ENCODE peak calls at places on chromosome 21, in nine cellular contexts. E is lung; X is stomach; M is NCI-H1048; U is NCI-H1105 treated with DMSO at 0.1 percent for 48 hours; Z is head of caudate nucleus; S is stimulated activated CD8-positive, alpha-beta memory T cell treated with anti-CD3 and anti-CD28 coated beads, Interleukin-4, amount 100 ng/mL, for 1 hour; P is CD8-positive, alpha-beta memory T cell; D is skeletal muscle cell. J is an unnamed sample.

GRCh38 chr21:38448619-38449186 is 49.6 kb downstream of the ERG start:
- DNase-seq in E (no peak), X (no peak), M (no peak), U (no peak), Z (no peak), S (no peak), P (no peak), D (no peak), J (no peak)

GRCh38 chr21:18155508-18156193 is 89.0 kb upstream of the CHODL start:
- DNase-seq in E (no peak), X (no peak), M (no peak), U (no peak), Z (no peak), S (no peak), P (no peak), D (no peak), J (no peak)

GRCh38 chr21:28754127-28754611 is 238.5 kb downstream of the LTN1 start:
- DNase-seq in E (no peak), X (no peak), M (no peak), U (no peak), Z (no peak), S (no peak), P (no peak), D (peak; percentile 45), J (no peak)

GRCh38 chr21:34029724-34030528 is 43.5 kb upstream of the MRPS6 start:
- DNase-seq in E (peak; percentile 40), X (peak; percentile 33), M (no peak), U (no peak), Z (peak; percentile 53), S (no peak), P (peak; percentile 23), D (peak; percentile 61), J (no peak)

GRCh38 chr21:34065015-34065414 is 8.4 kb upstream of the MRPS6 start:
- DNase-seq in E (no peak), X (no peak), M (no peak), U (no peak), Z (no peak), S (no peak), P (no peak), D (no peak), J (no peak)

GRCh38 chr21:41217656-41218380 is 49.9 kb downstream of the BACE2 start:
- DNase-seq in E (no peak), X (no peak), M (no peak), U (no peak), Z (no peak), S (no peak), P (no peak), D (peak; percentile 5), J (no peak)

GRCh38 chr21:33736569-33736968 is 94.3 kb downstream of the ITSN1 start:
- DNase-seq in E (no peak), X (no peak), M (no peak), U (no peak), Z (no peak), S (no peak), P (no peak), D (no peak), J (no peak)

GRCh38 chr21:37862536-37862935 is 53.7 kb downstream of the KCNJ6 start:
- DNase-seq in E (no peak), X (no peak), M (no peak), U (peak; percentile 21), Z (no peak), S (no peak), P (no peak), D (no peak), J (peak; percentile 19)

GRCh38 chr21:46509760-46510159 is 51.1 kb downstream of the DIP2A start:
- DNase-seq in E (peak; percentile 71), X (peak; percentile 95), M (no peak), U (no peak), Z (no peak), S (no peak), P (no peak), D (peak; percentile 63), J (no peak)

GRCh38 chr21:33659550-33659949 is 17.2 kb downstream of the ITSN1 start:
- DNase-seq in E (no peak), X (no peak), M (no peak), U (no peak), Z (no peak), S (no peak), P (no peak), D (no peak), J (no peak)

GRCh38 chr21:33644383-33645074 is 2.2 kb downstream of the ITSN1 start:
- DNase-seq in E (no peak), X (no peak), M (no peak), U (no peak), Z (no peak), S (no peak), P (no peak), D (peak; percentile 43), J (no peak)

GRCh38 chr21:36847189-36847588 is 119.3 kb downstream of the HLCS start:
- DNase-seq in E (no peak), X (no peak), M (no peak), U (no peak), Z (no peak), S (no peak), P (no peak), D (peak; percentile 56), J (no peak)

GRCh38 chr21:41180752-41181151 is 12.8 kb downstream of the BACE2 start:
- DNase-seq in E (no peak), X (no peak), M (no peak), U (no peak), Z (no peak), S (no peak), P (no peak), D (no peak), J (no peak)

GRCh38 chr21:42598159-42598735 is 55.2 kb upstream of the PDE9A start:
- DNase-seq in E (no peak), X (no peak), M (no peak), U (no peak), Z (no peak), S (no peak), P (no peak), D (no peak), J (no peak)

GRCh38 chr21:33078907-33079582 is 9.1 kb downstream of the OLIG1 start:
- DNase-seq in E (no peak), X (no peak), M (no peak), U (no peak), Z (peak; percentile 94), S (no peak), P (no peak), D (peak; percentile 9), J (no peak)

GRCh38 chr21:42258150-42258884 is 39.4 kb downstream of the ABCG1 start:
- DNase-seq in E (peak; percentile 67), X (peak; percentile 79), M (peak; percentile 38), U (peak; percentile 55), Z (peak; percentile 88), S (peak; percentile 71), P (peak; percentile 73), D (no peak), J (no peak)

GRCh38 chr21:37182222-37182621 is 84.9 kb downstream of the VPS26C start:
- DNase-seq in E (no peak), X (no peak), M (no peak), U (no peak), Z (no peak), S (no peak), P (no peak), D (no peak), J (no peak)

GRCh38 chr21:28086861-28087581 is 905.7 kb downstream of the LTN1 start:
- DNase-seq in E (no peak), X (no peak), M (no peak), U (no peak), Z (no peak), S (no peak), P (no peak), D (no peak), J (no peak)

GRCh38 chr21:44074315-44074958 is 32.8 kb upstream of the PWP2 start:
- DNase-seq in E (no peak), X (no peak), M (no peak), U (no peak), Z (peak; percentile 96), S (no peak), P (peak; percentile 45), D (no peak), J (no peak)

GRCh38 chr21:45309069-45309521 is 21.4 kb upstream of the POFUT2 start:
- DNase-seq in E (no peak), X (peak; percentile 47), M (peak; percentile 52), U (no peak), Z (no peak), S (no peak), P (peak; percentile 28), D (no peak), J (no peak)

GRCh38 chr21:45640888-45641479 is 2.5 kb upstream of the PCBP3 start:
- DNase-seq in E (no peak), X (no peak), M (no peak), U (no peak), Z (no peak), S (no peak), P (no peak), D (no peak), J (peak; percentile 90)

GRCh38 chr21:26969971-26970725 is 3.3 kb upstream of the ADAMTS5 start:
- DNase-seq in E (no peak), X (no peak), M (no peak), U (no peak), Z (no peak), S (no peak), P (no peak), D (no peak), J (no peak)

GRCh38 chr21:15557925-15558324 is 171.9 kb upstream of the USP25 start:
- DNase-seq in E (no peak), X (no peak), M (peak; percentile 75), U (no peak), Z (no peak), S (no peak), P (no peak), D (no peak), J (no peak)

GRCh38 chr21:41699311-41699710 is 67.5 kb downstream of the RIPK4 start:
- DNase-seq in E (no peak), X (no peak), M (no peak), U (no peak), Z (no peak), S (no peak), P (no peak), D (no peak), J (no peak)

GRCh38 chr21:17463441-17463840 is 49.4 kb upstream of the CXADR start:
- DNase-seq in E (no peak), X (no peak), M (no peak), U (no peak), Z (no peak), S (no peak), P (no peak), D (peak; percentile 93), J (no peak)

GRCh38 chr21:46320331-46320801 is 3.3 kb downstream of the C21orf58 start:
- DNase-seq in E (no peak), X (no peak), M (no peak), U (no peak), Z (no peak), S (no peak), P (no peak), D (no peak), J (no peak)

GRCh38 chr21:45554477-45555175 is 12.4 kb upstream of the SLC19A1 start:
- DNase-seq in E (peak; percentile 84), X (peak; percentile 86), M (peak; percentile 19), U (peak; percentile 67), Z (peak; percentile 84), S (peak; percentile 83), P (peak; percentile 84), D (no peak), J (no peak)

GRCh38 chr21:38352536-38353219 is 95.9 kb downstream of the KCNJ15 start:
- DNase-seq in E (peak; percentile 73), X (peak; percentile 79), M (no peak), U (peak; percentile 66), Z (peak; percentile 23), S (no peak), P (no peak), D (no peak), J (no peak)

GRCh38 chr21:46063227-46063626 is 34.7 kb upstream of the COL6A2 start:
- DNase-seq in E (no peak), X (no peak), M (no peak), U (no peak), Z (no peak), S (no peak), P (no peak), D (no peak), J (peak; percentile 50)

GRCh38 chr21:45304945-45305344 is 17.2 kb upstream of the POFUT2 start:
- DNase-seq in E (no peak), X (no peak), M (no peak), U (no peak), Z (no peak), S (no peak), P (no peak), D (no peak), J (no peak)

GRCh38 chr21:30463713-30464112 is 16.5 kb downstream of the KRTAP19-1 start:
- DNase-seq in E (no peak), X (no peak), M (no peak), U (peak; percentile 1), Z (no peak), S (no peak), P (no peak), D (no peak), J (no peak)

J was measured in esophagus muscularis mucosa.